ENCODE peak calls at places on chromosomes 5 and 9, in six cellular contexts. L is neuronal stem cell, C is PC-3, N is aorta, G is left lung, K is body of pancreas. F is an unnamed sample.

GRCh38 chr9:127049044-127049443 is 73.4 kb downstream of the ANGPTL2 start:
- DNase-seq in C (peak; percentile 92), N (no peak), L (no peak), K (no peak), G (no peak), F (no peak)

GRCh38 chr5:136311999-136312398 is 53.3 kb downstream of the TRPC7 start:
- DNase-seq in L (no peak), N (no peak), G (no peak), K (no peak), C (no peak), F (no peak)

GRCh38 chr9:94153905-94154304 is 69.6 kb downstream of the PTPDC1 start:
- DNase-seq in L (no peak), G (no peak), K (no peak), C (no peak), N (no peak), F (no peak)

GRCh38 chr5:37730896-37731455 is 108.9 kb downstream of the GDNF start:
- DNase-seq in C (no peak), L (no peak), K (no peak), G (no peak), N (no peak), F (no peak)

GRCh38 chr5:43631182-43631910 is 28.4 kb downstream of the NNT start:
- DNase-seq in C (peak; percentile 93), G (no peak), N (no peak), K (peak; percentile 63), L (peak; percentile 65), F (peak; percentile 7)

GRCh38 chr9:95572370-95573151 is 55.8 kb upstream of the PTCH1 start:
- DNase-seq in L (no peak), K (no peak), N (no peak), G (no peak), C (no peak), F (no peak)

GRCh38 chr5:51811883-51812282 is 428.6 kb downstream of the ISL1 start:
- DNase-seq in G (no peak), L (no peak), K (no peak), C (peak; percentile 6), N (no peak), F (no peak)

GRCh38 chr5:15933481-15934207 is 245.9 kb downstream of the MARCHF11 start:
- DNase-seq in C (no peak), G (no peak), K (no peak), N (no peak), L (peak; percentile 27), F (no peak)

GRCh38 chr5:151080620-151081425 is at the start of gene TNIP1:
- DNase-seq in L (peak; percentile 68), K (peak; percentile 93), C (peak; percentile 94), G (peak; percentile 95), N (peak; percentile 98), F (peak; percentile 82)

GRCh38 chr5:131644822-131645221 is 9.8 kb upstream of the RAPGEF6 start:
- DNase-seq in K (no peak), G (no peak), N (no peak), C (peak; percentile 25), L (no peak), F (no peak)

GRCh38 chr9:121650220-121651013 is 1.0 kb upstream of the DAB2IP start:
- DNase-seq in K (peak; percentile 47), L (peak; percentile 79), G (peak; percentile 59), C (peak; percentile 53), N (peak; percentile 85), F (no peak)

GRCh38 chr9:119951090-119951489 is 581.9 kb upstream of the BRINP1 start:
- DNase-seq in C (no peak), L (no peak), K (no peak), N (no peak), G (no peak), F (no peak)

GRCh38 chr9:2838356-2838983 is 5.4 kb downstream of the PUM3 start:
- DNase-seq in K (no peak), N (no peak), L (no peak), G (no peak), C (no peak), F (no peak)
- H3K27ac ChIP-seq in K (no peak overlapping the region), N (peak overlapping the region; percentile 30), L (no peak overlapping the region), G (peak overlapping the region; percentile 59), C (no peak overlapping the region), F (no peak overlapping the region)

GRCh38 chr9:87269296-87269695 is 228.4 kb upstream of the DAPK1 start:
- DNase-seq in K (no peak), G (no peak), C (no peak), L (no peak), N (no peak), F (no peak)
- H3K27ac ChIP-seq in K (no peak overlapping the region), G (no peak overlapping the region), C (no peak overlapping the region), L (no peak overlapping the region), N (no peak overlapping the region), F (no peak overlapping the region)

DNA sequence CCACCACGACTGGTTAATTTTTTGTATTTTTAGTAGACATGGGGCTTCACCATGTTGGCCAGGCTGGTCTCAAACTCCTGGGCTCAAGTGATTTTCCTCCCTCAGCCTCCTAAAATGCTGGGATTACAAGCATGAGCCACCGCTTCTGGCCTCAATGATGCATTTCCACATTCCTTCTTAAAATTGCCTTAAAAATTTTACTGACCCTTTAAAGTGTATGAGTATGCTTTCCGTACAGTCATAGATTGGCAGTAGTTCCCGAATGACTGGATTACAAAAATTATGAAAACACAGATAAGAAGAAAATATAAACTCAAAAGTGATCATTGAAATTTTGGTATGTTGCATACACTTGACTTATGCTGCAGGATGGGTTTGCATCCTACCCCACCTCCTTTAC is 27.0 kb downstream of the ANKRD55 start:
- DNase-seq in K (no peak), G (no peak), C (peak; percentile 61), N (no peak), L (no peak), F (no peak)
- H3K27ac ChIP-seq in K (no peak overlapping the region), G (no peak overlapping the region), C (no peak overlapping the region), N (no peak overlapping the region), L (no peak overlapping the region), F (no peak overlapping the region)

DNA sequence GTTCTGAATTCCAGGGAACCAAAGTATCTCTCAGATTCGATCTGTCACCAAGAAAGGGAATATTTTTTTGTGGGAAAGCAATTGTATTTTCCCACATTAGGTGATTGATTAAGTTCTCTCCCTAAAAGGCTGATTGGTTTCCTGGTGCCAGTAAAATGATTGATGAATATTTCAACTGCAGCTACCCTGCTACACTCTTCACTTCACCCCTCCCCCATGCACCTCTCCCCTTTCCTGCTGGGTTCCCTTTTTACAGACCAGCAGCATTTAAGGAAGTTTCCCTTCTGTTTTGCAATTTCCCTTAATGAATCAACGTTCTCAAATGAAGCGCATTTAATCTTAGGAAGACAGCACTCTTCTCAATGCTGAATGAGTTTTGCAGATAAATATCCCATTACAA is 13.1 kb downstream of the NR6A1 start:
- DNase-seq in C (no peak), G (no peak), L (no peak), N (no peak), K (no peak), F (no peak)
- H3K27ac ChIP-seq in C (no peak overlapping the region), G (peak overlapping the region; percentile 74), L (peak overlapping the region; percentile 60), N (no peak overlapping the region), K (peak overlapping the region; percentile 26), F (no peak overlapping the region)

GRCh38 chr9:135992486-135993408 is 31.6 kb upstream of the UBAC1 start:
- DNase-seq in C (peak; percentile 69), L (peak; percentile 59), G (peak; percentile 81), K (peak; percentile 54), N (peak; percentile 92), F (no peak)

GRCh38 chr9:135993409-135993742 is 32.2 kb upstream of the UBAC1 start:
- DNase-seq in C (no peak), K (no peak), G (no peak), N (no peak), L (no peak), F (no peak)

GRCh38 chr9:135991771-135992170 is 30.6 kb upstream of the UBAC1 start:
- DNase-seq in G (no peak), N (no peak), K (no peak), L (no peak), C (no peak), F (no peak)

GRCh38 chr9:135995816-135996215 is 34.6 kb upstream of the UBAC1 start:
- DNase-seq in K (no peak), C (no peak), L (no peak), N (no peak), G (no peak), F (no peak)

DNA sequence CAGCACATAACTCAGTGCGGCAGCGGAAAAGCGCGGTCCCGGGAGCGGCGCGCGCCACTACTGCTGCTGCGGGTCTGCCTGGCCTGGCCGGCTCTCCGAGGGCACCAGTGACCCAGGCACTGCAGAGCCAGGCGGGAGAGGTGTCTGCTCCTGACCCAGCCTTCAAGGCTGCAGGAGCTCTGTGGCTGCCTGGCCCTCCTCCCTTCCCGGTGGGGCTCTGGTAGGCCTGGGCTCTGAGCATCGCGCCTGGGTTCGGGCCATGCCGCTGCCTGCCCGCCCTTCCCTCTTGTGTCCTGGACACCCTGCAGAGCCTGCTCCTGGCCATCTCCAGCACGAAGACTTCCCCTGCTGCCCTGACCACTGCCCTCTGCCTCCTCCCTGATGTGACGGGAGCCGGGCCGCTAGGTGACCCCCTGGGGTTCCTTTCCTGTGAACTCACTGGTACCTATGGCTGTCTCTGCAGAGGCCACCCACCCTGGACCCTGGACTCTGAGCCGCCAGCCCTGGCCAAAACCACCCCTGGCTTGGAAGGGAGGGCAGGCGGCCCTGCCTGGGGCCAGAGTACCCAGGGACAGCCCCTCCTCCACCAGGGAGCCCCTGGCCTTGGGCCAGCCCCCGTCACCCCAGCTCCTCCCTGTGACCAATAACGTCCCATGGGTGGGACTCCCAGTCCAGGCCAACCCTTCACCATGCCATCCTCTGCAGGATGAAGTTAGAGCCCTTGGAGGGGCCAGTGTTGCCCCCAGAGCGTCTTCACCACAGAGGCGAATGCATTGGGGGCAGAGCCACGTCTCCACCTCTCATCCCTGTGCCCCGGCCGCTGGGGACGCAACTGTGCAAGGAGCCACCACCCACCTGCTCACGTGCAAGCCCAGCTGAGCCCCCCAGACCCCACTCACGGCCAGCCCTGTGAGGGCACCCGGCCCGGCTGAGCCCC is 32.9 kb upstream of the UBAC1 start:
- DNase-seq in G (no peak), L (no peak), C (no peak), N (no peak), K (no peak), F (no peak)
- H3K27ac ChIP-seq in G (peak overlapping the region; percentile 90), L (peak overlapping the region; percentile 32), C (no peak overlapping the region), N (no peak overlapping the region), K (no peak overlapping the region), F (no peak overlapping the region)

DNA sequence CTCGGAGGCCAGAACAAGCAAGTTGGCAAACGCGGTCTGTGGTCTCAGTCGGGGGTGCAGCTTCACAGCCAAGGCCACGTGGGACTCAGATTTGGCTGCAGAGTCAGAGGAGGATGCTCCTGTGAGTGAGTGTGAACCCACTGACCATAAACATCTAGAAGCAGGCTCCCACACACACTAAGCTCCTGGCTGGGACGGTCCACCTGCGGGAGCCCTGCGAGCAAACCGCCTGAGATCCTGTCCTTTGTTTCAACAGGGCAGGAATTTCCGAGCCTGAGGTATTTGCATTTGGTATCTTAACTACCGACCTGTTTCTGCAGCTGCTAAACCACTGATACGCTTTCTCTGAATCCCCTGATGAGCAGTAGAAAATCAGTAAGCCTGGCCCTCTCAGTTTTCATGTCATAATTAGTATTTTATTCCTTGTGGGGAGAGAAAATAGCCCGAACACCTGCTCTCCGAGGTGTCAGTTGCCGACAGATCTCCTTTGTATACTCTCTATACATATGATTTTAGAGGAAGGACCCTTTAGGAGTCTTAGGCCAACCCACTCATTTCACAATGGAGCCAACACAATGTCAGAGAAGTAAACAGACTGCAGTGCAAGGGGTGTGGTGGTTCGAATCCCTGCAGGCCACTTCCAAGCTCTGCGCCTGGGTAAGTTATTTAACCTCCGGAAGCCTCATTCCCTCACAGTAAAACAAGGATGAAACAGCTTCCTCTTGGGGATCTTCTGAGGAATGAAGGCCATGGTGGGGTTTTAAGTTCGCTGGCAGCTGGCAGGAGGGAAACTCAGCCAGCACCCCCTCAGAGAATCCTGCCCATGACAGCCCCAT is 41.0 kb upstream of the PWWP2A start:
- DNase-seq in L (no peak), G (no peak), K (no peak), C (no peak), N (no peak), F (no peak)
- H3K27ac ChIP-seq in L (no peak overlapping the region), G (no peak overlapping the region), K (no peak overlapping the region), C (no peak overlapping the region), N (no peak overlapping the region), F (no peak overlapping the region)

GRCh38 chr9:37220971-37221370 is 100.6 kb downstream of the ZCCHC7 start:
- DNase-seq in L (no peak), C (no peak), G (no peak), N (no peak), K (no peak), F (no peak)
- H3K27ac ChIP-seq in L (no peak overlapping the region), C (no peak overlapping the region), G (no peak overlapping the region), N (no peak overlapping the region), K (no peak overlapping the region), F (no peak overlapping the region)